ENCODE peak calls at places on chromosomes 12 and 14, in eight cellular contexts. P is RPMI8226; M is T-helper 1 cell; X is activated CD8-positive, alpha-beta T cell treated with anti-CD3 and anti-CD28 coated beads for 36 hours; J is stimulated activated CD4-positive, alpha-beta T cell treated with anti-CD3 and anti-CD28 coated beads, Interleukin-4, amount 100 ng/mL, for 48 hours; L is NCI-H1417 treated with DMSO at 0.1 percent for 48 hours; I is stimulated activated CD8-positive, alpha-beta memory T cell treated with anti-CD3 and anti-CD28 coated beads, Interleukin-4, amount 100 ng/mL, for 24 hours; K is OCI-LY7. Q is an unnamed sample.

GRCh38 chr14:104887623-104888488 is 22.8 kb downstream of the CEP170B start:
- DNase-seq in P (no peak), M (no peak), X (no peak), J (no peak), L (no peak), I (no peak), K (no peak), Q (no peak)

GRCh38 chr14:50040401-50040775 is 76.0 kb downstream of the VCPKMT start:
- DNase-seq in P (peak; percentile 26), M (no peak), X (peak; percentile 57), J (peak; percentile 30), L (no peak), I (no peak), K (peak; percentile 61), Q (peak; percentile 81)

GRCh38 chr14:56687123-56687522 is 107.5 kb downstream of the TMEM260 start:
- DNase-seq in P (no peak), M (no peak), X (no peak), J (no peak), L (peak; percentile 44), I (no peak), K (no peak), Q (no peak)

GRCh38 chr12:120538281-120539156 is 4.4 kb downstream of the RNF10 start:
- DNase-seq in P (peak; percentile 92), M (no peak), X (no peak), J (no peak), L (no peak), I (no peak), K (no peak), Q (peak; percentile 49)

GRCh38 chr12:18690653-18691052 is 47.2 kb downstream of the PLCZ1 start:
- DNase-seq in P (no peak), M (no peak), X (no peak), J (no peak), L (no peak), I (no peak), K (no peak), Q (no peak)

GRCh38 chr12:12467222-12467621 is 95.4 kb downstream of the DUSP16 start:
- DNase-seq in P (no peak), M (no peak), X (peak; percentile 68), J (no peak), L (no peak), I (no peak), K (no peak), Q (no peak)

GRCh38 chr12:3700861-3701260 is 52.0 kb downstream of the CRACR2A start:
- DNase-seq in P (no peak), M (no peak), X (no peak), J (no peak), L (no peak), I (no peak), K (no peak), Q (no peak)

GRCh38 chr12:1457901-1458300 is 136.5 kb downstream of the FBXL14 start:
- DNase-seq in P (no peak), M (no peak), X (no peak), J (no peak), L (no peak), I (no peak), K (no peak), Q (no peak)

GRCh38 chr14:22313172-22313801 is 275.7 kb downstream of the DAD1 start:
- DNase-seq in P (no peak), M (no peak), X (no peak), J (no peak), L (no peak), I (no peak), K (no peak), Q (no peak)

GRCh38 chr14:104096751-104097700 is 11.5 kb downstream of the ASPG start:
- DNase-seq in P (peak; percentile 46), M (no peak), X (no peak), J (no peak), L (no peak), I (no peak), K (peak; percentile 35), Q (no peak)

GRCh38 chr12:88218293-88218692 is 76.2 kb downstream of the TMTC3 start:
- DNase-seq in P (no peak), M (no peak), X (no peak), J (no peak), L (no peak), I (no peak), K (no peak), Q (no peak)

GRCh38 chr14:96275182-96276112 is 19.4 kb downstream of the BDKRB1 start:
- DNase-seq in P (peak; percentile 60), M (peak; percentile 68), X (peak; percentile 78), J (peak; percentile 64), L (peak; percentile 4), I (peak; percentile 52), K (peak; percentile 61), Q (peak; percentile 67)

GRCh38 chr14:22296088-22296487 is 292.9 kb downstream of the DAD1 start:
- DNase-seq in P (no peak), M (no peak), X (no peak), J (no peak), L (no peak), I (no peak), K (no peak), Q (no peak)

GRCh38 chr14:104292084-104292970 is 153.9 kb downstream of the KIF26A start:
- DNase-seq in P (no peak), M (no peak), X (no peak), J (no peak), L (no peak), I (no peak), K (no peak), Q (no peak)

GRCh38 chr12:104340177-104340576 is 36.6 kb downstream of the EID3 start:
- DNase-seq in P (no peak), M (no peak), X (no peak), J (no peak), L (no peak), I (no peak), K (no peak), Q (no peak)

GRCh38 chr12:114384746-114385145 is 21.2 kb downstream of the TBX5 start:
- DNase-seq in P (no peak), M (no peak), X (no peak), J (no peak), L (no peak), I (no peak), K (no peak), Q (no peak)

GRCh38 chr14:74843653-74844052 is 32.3 kb downstream of the PROX2 start:
- DNase-seq in P (no peak), M (no peak), X (no peak), J (no peak), L (no peak), I (no peak), K (no peak), Q (no peak)

GRCh38 chr12:50971946-50972345 is 19.6 kb downstream of the HIGD1C start:
- DNase-seq in P (no peak), M (no peak), X (no peak), J (no peak), L (no peak), I (no peak), K (no peak), Q (no peak)

GRCh38 chr12:91846466-91847055 is 299.1 kb downstream of the BTG1 start:
- DNase-seq in P (no peak), M (no peak), X (no peak), J (no peak), L (no peak), I (no peak), K (no peak), Q (peak; percentile 29)

GRCh38 chr14:102829106-102829505 is 51.9 kb downstream of the TRAF3 start:
- DNase-seq in P (no peak), M (no peak), X (no peak), J (no peak), L (no peak), I (no peak), K (no peak), Q (no peak)

GRCh38 chr14:76773188-76773885 is 12.1 kb downstream of the VASH1 start:
- DNase-seq in P (peak; percentile 34), M (no peak), X (peak; percentile 57), J (no peak), L (no peak), I (no peak), K (no peak), Q (no peak)

GRCh38 chr14:72780771-72781170 is 113.1 kb downstream of the DPF3 start:
- DNase-seq in P (no peak), M (no peak), X (no peak), J (no peak), L (no peak), I (no peak), K (no peak), Q (no peak)